ENCODE peak calls at places on chromosomes 3 and 15, in six cellular contexts. One of them, this sample, is unnamed.

GRCh38 chr15:73334086-73334485 is 34.7 kb downstream of the HCN4 start:
- DNase-seq in CD8-positive, alpha-beta memory T cell: no peak
- DNase-seq in Panc1: no peak
- DNase-seq in PC-9: no peak
- DNase-seq in HCT116: no peak
- DNase-seq in GM23248: no peak
- DNase-seq in this sample: no peak

GRCh38 chr3:135034291-135034768 is 239.3 kb downstream of the EPHB1 start:
- DNase-seq in Panc1: no peak
- DNase-seq in PC-9: no peak
- DNase-seq in HCT116: no peak
- DNase-seq in CD8-positive, alpha-beta memory T cell: no peak
- DNase-seq in GM23248: no peak
- DNase-seq in this sample: no peak

GRCh38 chr3:44342191-44342790 is 3.7 kb downstream of the TCAIM start:
- DNase-seq in GM23248: peak
- DNase-seq in CD8-positive, alpha-beta memory T cell: no peak
- DNase-seq in HCT116: no peak
- DNase-seq in Panc1: no peak
- DNase-seq in PC-9: no peak
- DNase-seq in this sample: no peak

GRCh38 chr3:194105292-194105691 is 30.7 kb upstream of the HES1 start:
- DNase-seq in HCT116: no peak
- DNase-seq in CD8-positive, alpha-beta memory T cell: no peak
- DNase-seq in Panc1: no peak
- DNase-seq in PC-9: no peak
- DNase-seq in GM23248: no peak
- DNase-seq in this sample: no peak

GRCh38 chr3:108564564-108564963 is 24.7 kb downstream of the CIP2A start:
- DNase-seq in Panc1: no peak
- DNase-seq in GM23248: peak
- DNase-seq in PC-9: no peak
- DNase-seq in CD8-positive, alpha-beta memory T cell: no peak
- DNase-seq in HCT116: no peak
- DNase-seq in this sample: no peak

GRCh38 chr15:36595625-36596024 is 16.2 kb downstream of the CDIN1 start:
- DNase-seq in PC-9: no peak
- DNase-seq in CD8-positive, alpha-beta memory T cell: no peak
- DNase-seq in Panc1: no peak
- DNase-seq in HCT116: no peak
- DNase-seq in GM23248: no peak
- DNase-seq in this sample: no peak

GRCh38 chr3:170622369-170623159 is 36.7 kb upstream of the SLC7A14 start:
- DNase-seq in HCT116: no peak
- DNase-seq in Panc1: no peak
- DNase-seq in PC-9: no peak
- DNase-seq in CD8-positive, alpha-beta memory T cell: no peak
- DNase-seq in GM23248: peak
- DNase-seq in this sample: no peak

GRCh38 chr3:169218314-169218983 is 445.1 kb downstream of the MECOM start:
- DNase-seq in GM23248: peak
- DNase-seq in Panc1: no peak
- DNase-seq in HCT116: peak
- DNase-seq in PC-9: peak
- DNase-seq in CD8-positive, alpha-beta memory T cell: no peak
- DNase-seq in this sample: no peak

GRCh38 chr15:82805994-82806406 is at the start of gene FSD2:
- DNase-seq in Panc1: no peak
- DNase-seq in HCT116: no peak
- DNase-seq in PC-9: no peak
- DNase-seq in GM23248: no peak
- DNase-seq in CD8-positive, alpha-beta memory T cell: no peak
- DNase-seq in this sample: no peak

GRCh38 chr3:12934431-12934830 is 93.1 kb upstream of the RPL32 start:
- DNase-seq in Panc1: no peak
- DNase-seq in PC-9: no peak
- DNase-seq in CD8-positive, alpha-beta memory T cell: no peak
- DNase-seq in GM23248: peak
- DNase-seq in HCT116: no peak
- DNase-seq in this sample: no peak

GRCh38 chr15:35858707-35859106 is 312.7 kb upstream of the DPH6 start:
- DNase-seq in CD8-positive, alpha-beta memory T cell: no peak
- DNase-seq in GM23248: no peak
- DNase-seq in Panc1: no peak
- DNase-seq in PC-9: no peak
- DNase-seq in HCT116: no peak
- DNase-seq in this sample: no peak

GRCh38 chr15:82043726-82044372 is 2.0 kb downstream of the MEX3B start:
- DNase-seq in CD8-positive, alpha-beta memory T cell: no peak
- DNase-seq in HCT116: no peak
- DNase-seq in PC-9: no peak
- DNase-seq in Panc1: no peak
- DNase-seq in GM23248: peak
- DNase-seq in this sample: no peak

GRCh38 chr3:149892371-149892770 is 78.3 kb downstream of the PFN2 start:
- DNase-seq in GM23248: no peak
- DNase-seq in HCT116: no peak
- DNase-seq in PC-9: no peak
- DNase-seq in CD8-positive, alpha-beta memory T cell: no peak
- DNase-seq in Panc1: no peak
- DNase-seq in this sample: no peak

GRCh38 chr15:52099654-52100272 is 12.8 kb downstream of the BCL2L10 start:
- DNase-seq in CD8-positive, alpha-beta memory T cell: no peak
- DNase-seq in PC-9: no peak
- DNase-seq in Panc1: no peak
- DNase-seq in GM23248: no peak
- DNase-seq in HCT116: no peak
- DNase-seq in this sample: no peak

GRCh38 chr3:184399410-184399809 is 19.6 kb downstream of the CHRD start:
- DNase-seq in PC-9: no peak
- DNase-seq in CD8-positive, alpha-beta memory T cell: no peak
- DNase-seq in Panc1: no peak
- DNase-seq in HCT116: no peak
- DNase-seq in GM23248: peak
- DNase-seq in this sample: no peak

GRCh38 chr3:66140763-66141372 is 79.9 kb upstream of the SLC25A26 start:
- DNase-seq in PC-9: no peak
- DNase-seq in GM23248: peak
- DNase-seq in Panc1: no peak
- DNase-seq in CD8-positive, alpha-beta memory T cell: no peak
- DNase-seq in HCT116: peak
- DNase-seq in this sample: no peak

GRCh38 chr15:39787479-39787878 is 4.8 kb upstream of the FSIP1 start:
- DNase-seq in GM23248: no peak
- DNase-seq in PC-9: no peak
- DNase-seq in CD8-positive, alpha-beta memory T cell: no peak
- DNase-seq in HCT116: no peak
- DNase-seq in Panc1: no peak
- DNase-seq in this sample: no peak

GRCh38 chr15:79265167-79265566 is 17.4 kb upstream of the ANKRD34C start:
- DNase-seq in HCT116: peak
- DNase-seq in PC-9: peak
- DNase-seq in CD8-positive, alpha-beta memory T cell: no peak
- DNase-seq in Panc1: no peak
- DNase-seq in GM23248: no peak
- DNase-seq in this sample: no peak

GRCh38 chr15:94238539-94239118 is 7.3 kb downstream of the MCTP2 start:
- DNase-seq in HCT116: no peak
- DNase-seq in CD8-positive, alpha-beta memory T cell: no peak
- DNase-seq in GM23248: no peak
- DNase-seq in PC-9: no peak
- DNase-seq in Panc1: no peak
- DNase-seq in this sample: no peak

GRCh38 chr3:45782381-45782780 is 14.0 kb downstream of the SLC6A20 start:
- DNase-seq in GM23248: no peak
- DNase-seq in Panc1: no peak
- DNase-seq in PC-9: no peak
- DNase-seq in CD8-positive, alpha-beta memory T cell: no peak
- DNase-seq in HCT116: no peak
- DNase-seq in this sample: no peak

GRCh38 chr3:156628095-156628690 is 46.2 kb upstream of the TIPARP start:
- DNase-seq in GM23248: peak
- DNase-seq in HCT116: no peak
- DNase-seq in Panc1: no peak
- DNase-seq in CD8-positive, alpha-beta memory T cell: no peak
- DNase-seq in PC-9: no peak
- DNase-seq in this sample: no peak

GRCh38 chr15:78046796-78047341 is 30.6 kb downstream of the TBC1D2B start:
- DNase-seq in GM23248: no peak
- DNase-seq in CD8-positive, alpha-beta memory T cell: no peak
- DNase-seq in HCT116: no peak
- DNase-seq in Panc1: no peak
- DNase-seq in PC-9: no peak
- DNase-seq in this sample: no peak

GRCh38 chr15:96213045-96213444 is 117.5 kb upstream of the NR2F2 start:
- DNase-seq in GM23248: no peak
- DNase-seq in Panc1: no peak
- DNase-seq in HCT116: no peak
- DNase-seq in PC-9: no peak
- DNase-seq in CD8-positive, alpha-beta memory T cell: no peak
- DNase-seq in this sample: no peak

GRCh38 chr15:41790169-41790568 is 15.9 kb downstream of the MAPKBP1 start:
- DNase-seq in HCT116: no peak
- DNase-seq in GM23248: no peak
- DNase-seq in CD8-positive, alpha-beta memory T cell: no peak
- DNase-seq in PC-9: no peak
- DNase-seq in Panc1: no peak
- DNase-seq in this sample: no peak

GRCh38 chr15:41790756-41791546 is 16.7 kb downstream of the MAPKBP1 start:
- DNase-seq in CD8-positive, alpha-beta memory T cell: no peak
- DNase-seq in Panc1: no peak
- DNase-seq in HCT116: peak
- DNase-seq in GM23248: peak
- DNase-seq in PC-9: peak
- DNase-seq in this sample: no peak

GRCh38 chr15:41791970-41792637 is 17.8 kb downstream of the MAPKBP1 start:
- DNase-seq in GM23248: no peak
- DNase-seq in HCT116: no peak
- DNase-seq in PC-9: no peak
- DNase-seq in CD8-positive, alpha-beta memory T cell: no peak
- DNase-seq in Panc1: no peak
- DNase-seq in this sample: no peak

GRCh38 chr15:41789662-41790061 is 15.4 kb downstream of the MAPKBP1 start:
- DNase-seq in PC-9: no peak
- DNase-seq in GM23248: no peak
- DNase-seq in CD8-positive, alpha-beta memory T cell: no peak
- DNase-seq in Panc1: no peak
- DNase-seq in HCT116: no peak
- DNase-seq in this sample: no peak

GRCh38 chr15:41791547-41791937 is 17.3 kb downstream of the MAPKBP1 start:
- DNase-seq in HCT116: no peak
- DNase-seq in Panc1: no peak
- DNase-seq in CD8-positive, alpha-beta memory T cell: no peak
- DNase-seq in GM23248: peak
- DNase-seq in PC-9: no peak
- DNase-seq in this sample: no peak
- H3K27ac ChIP-seq in HCT116: peak
- H3K27ac ChIP-seq in Panc1: peak
- H3K27ac ChIP-seq in CD8-positive, alpha-beta memory T cell: no peak
- H3K27ac ChIP-seq in GM23248: peak
- H3K27ac ChIP-seq in PC-9: peak
- H3K27ac ChIP-seq in this sample: no peak

GRCh38 chr3:63278171-63278999 is at the start of gene SYNPR:
- DNase-seq in HCT116: no peak
- DNase-seq in GM23248: no peak
- DNase-seq in Panc1: no peak
- DNase-seq in PC-9: no peak
- DNase-seq in CD8-positive, alpha-beta memory T cell: no peak
- DNase-seq in this sample: no peak
- H3K4me3 ChIP-seq in HCT116: no peak
- H3K4me3 ChIP-seq in GM23248: no peak
- H3K4me3 ChIP-seq in Panc1: no peak
- H3K4me3 ChIP-seq in PC-9: no peak
- H3K4me3 ChIP-seq in CD8-positive, alpha-beta memory T cell: no peak
- H3K4me3 ChIP-seq in this sample: no peak

GRCh38 chr3:187720337-187720670 is 17.9 kb upstream of the RTP2 start:
- DNase-seq in GM23248: no peak
- DNase-seq in HCT116: no peak
- DNase-seq in Panc1: no peak
- DNase-seq in PC-9: no peak
- DNase-seq in CD8-positive, alpha-beta memory T cell: no peak
- DNase-seq in this sample: no peak

GRCh38 chr3:187721055-187721454 is 18.7 kb upstream of the RTP2 start:
- DNase-seq in GM23248: no peak
- DNase-seq in PC-9: no peak
- DNase-seq in Panc1: no peak
- DNase-seq in HCT116: no peak
- DNase-seq in CD8-positive, alpha-beta memory T cell: no peak
- DNase-seq in this sample: no peak

GRCh38 chr3:187717572-187717971 is 15.2 kb upstream of the RTP2 start:
- DNase-seq in HCT116: no peak
- DNase-seq in CD8-positive, alpha-beta memory T cell: no peak
- DNase-seq in Panc1: no peak
- DNase-seq in GM23248: peak
- DNase-seq in PC-9: no peak
- DNase-seq in this sample: no peak

GRCh38 chr3:187718802-187719201 is 16.4 kb upstream of the RTP2 start:
- DNase-seq in GM23248: no peak
- DNase-seq in CD8-positive, alpha-beta memory T cell: no peak
- DNase-seq in PC-9: no peak
- DNase-seq in Panc1: no peak
- DNase-seq in HCT116: no peak
- DNase-seq in this sample: no peak

GRCh38 chr3:187719628-187720336 is 17.4 kb upstream of the RTP2 start:
- DNase-seq in GM23248: no peak
- DNase-seq in Panc1: no peak
- DNase-seq in PC-9: no peak
- DNase-seq in CD8-positive, alpha-beta memory T cell: no peak
- DNase-seq in HCT116: no peak
- DNase-seq in this sample: no peak
- H3K27ac ChIP-seq in GM23248: no peak
- H3K27ac ChIP-seq in Panc1: no peak
- H3K27ac ChIP-seq in PC-9: no peak
- H3K27ac ChIP-seq in CD8-positive, alpha-beta memory T cell: no peak
- H3K27ac ChIP-seq in HCT116: peak
- H3K27ac ChIP-seq in this sample: no peak

GRCh38 chr3:18201315-18201714 is 223.8 kb downstream of the SATB1 start:
- DNase-seq in CD8-positive, alpha-beta memory T cell: no peak
- DNase-seq in HCT116: no peak
- DNase-seq in PC-9: no peak
- DNase-seq in Panc1: no peak
- DNase-seq in GM23248: no peak
- DNase-seq in this sample: no peak

GRCh38 chr3:18199757-18200156 is 225.4 kb downstream of the SATB1 start:
- DNase-seq in CD8-positive, alpha-beta memory T cell: no peak
- DNase-seq in Panc1: no peak
- DNase-seq in HCT116: no peak
- DNase-seq in PC-9: no peak
- DNase-seq in GM23248: no peak
- DNase-seq in this sample: no peak

GRCh38 chr3:18190646-18191045 is 234.5 kb downstream of the SATB1 start:
- DNase-seq in PC-9: no peak
- DNase-seq in CD8-positive, alpha-beta memory T cell: no peak
- DNase-seq in Panc1: no peak
- DNase-seq in HCT116: no peak
- DNase-seq in GM23248: peak
- DNase-seq in this sample: no peak

GRCh38 chr3:18194431-18194830 is 230.7 kb downstream of the SATB1 start:
- DNase-seq in GM23248: no peak
- DNase-seq in PC-9: no peak
- DNase-seq in CD8-positive, alpha-beta memory T cell: no peak
- DNase-seq in HCT116: no peak
- DNase-seq in Panc1: no peak
- DNase-seq in this sample: no peak

GRCh38 chr3:18195836-18196235 is 229.3 kb downstream of the SATB1 start:
- DNase-seq in HCT116: no peak
- DNase-seq in Panc1: no peak
- DNase-seq in PC-9: no peak
- DNase-seq in GM23248: no peak
- DNase-seq in CD8-positive, alpha-beta memory T cell: no peak
- DNase-seq in this sample: no peak
- H3K4me3 ChIP-seq in HCT116: no peak
- H3K4me3 ChIP-seq in Panc1: no peak
- H3K4me3 ChIP-seq in PC-9: no peak
- H3K4me3 ChIP-seq in GM23248: no peak
- H3K4me3 ChIP-seq in CD8-positive, alpha-beta memory T cell: no peak
- H3K4me3 ChIP-seq in this sample: no peak